ENCODE peak calls at places on chromosome 3, in five cellular contexts. L, N, E, B and D are unnamed samples.

GRCh38 chr3:98809561-98809960 is 46.4 kb downstream of the ST3GAL6 start:
- DNase-seq in L (no peak), N (no peak), E (no peak), B (no peak), D (no peak)

GRCh38 chr3:53072653-53073552 is 27.0 kb upstream of the SFMBT1 start:
- DNase-seq in L (peak), N (no peak), E (peak), B (peak), D (peak)

GRCh38 chr3:127152676-127153505 is 40.0 kb upstream of the PRR23E start:
- DNase-seq in L (no peak), N (no peak), E (no peak), B (peak), D (no peak)

GRCh38 chr3:38130631-38131065 is 6.3 kb downstream of the ACAA1 start:
- DNase-seq in L (no peak), N (no peak), E (no peak), B (no peak), D (no peak)

GRCh38 chr3:197463279-197463678 is 92.5 kb downstream of the BDH1 start:
- DNase-seq in L (no peak), N (no peak), E (no peak), B (no peak), D (no peak)

GRCh38 chr3:46915297-46915822 is 37.8 kb downstream of the PTH1R start:
- DNase-seq in L (no peak), N (no peak), E (no peak), B (no peak), D (no peak)

GRCh38 chr3:157089455-157090221 is 70.3 kb downstream of the CCNL1 start:
- DNase-seq in L (no peak), N (no peak), E (no peak), B (no peak), D (no peak)

GRCh38 chr3:139564290-139564861 is 24.8 kb upstream of the RBP1 start:
- DNase-seq in L (peak), N (no peak), E (peak), B (peak), D (no peak)

GRCh38 chr3:152321806-152322377 is 53.2 kb downstream of the MBNL1 start:
- DNase-seq in L (no peak), N (no peak), E (no peak), B (no peak), D (no peak)

GRCh38 chr3:159191454-159191853 is 389.6 kb downstream of the MFSD1 start:
- DNase-seq in L (no peak), N (peak), E (no peak), B (no peak), D (no peak)

GRCh38 chr3:157132936-157133335 is 27.0 kb downstream of the CCNL1 start:
- DNase-seq in L (no peak), N (no peak), E (no peak), B (no peak), D (no peak)

GRCh38 chr3:126113733-126114132 is 29.8 kb upstream of the SLC41A3 start:
- DNase-seq in L (peak), N (no peak), E (peak), B (peak), D (peak)

GRCh38 chr3:130699765-130700164 is 46.9 kb downstream of the PIK3R4 start:
- DNase-seq in L (peak), N (no peak), E (no peak), B (no peak), D (no peak)

GRCh38 chr3:71395470-71395869 is 188.1 kb downstream of the FOXP1 start:
- DNase-seq in L (no peak), N (no peak), E (no peak), B (no peak), D (no peak)

GRCh38 chr3:3065876-3066275 is 44.3 kb downstream of the IL5RA start:
- DNase-seq in L (no peak), N (no peak), E (no peak), B (no peak), D (no peak)

GRCh38 chr3:31968391-31968926 is 12.6 kb downstream of the OSBPL10 start:
- DNase-seq in L (no peak), N (peak), E (no peak), B (no peak), D (no peak)

GRCh38 chr3:19199131-19199530 is 50.8 kb downstream of the KCNH8 start:
- DNase-seq in L (no peak), N (no peak), E (no peak), B (no peak), D (no peak)

GRCh38 chr3:154758109-154758868 is 321.8 kb upstream of the MME start:
- DNase-seq in L (no peak), N (peak), E (no peak), B (no peak), D (no peak)

GRCh38 chr3:140758791-140759444 is 81.1 kb downstream of the TRIM42 start:
- DNase-seq in L (no peak), N (no peak), E (no peak), B (no peak), D (no peak)

GRCh38 chr3:25454411-25454927 is 26.4 kb downstream of the RARB start:
- DNase-seq in L (peak), N (peak), E (no peak), B (no peak), D (no peak)

GRCh38 chr3:144041960-144042556 is 70.4 kb downstream of the DIPK2A start:
- DNase-seq in L (no peak), N (no peak), E (no peak), B (no peak), D (no peak)

GRCh38 chr3:58049143-58049785 is 41.0 kb downstream of the FLNB start:
- DNase-seq in L (no peak), N (no peak), E (no peak), B (peak), D (peak)

GRCh38 chr3:134527037-134527436 is 41.2 kb downstream of the CEP63 start:
- DNase-seq in L (peak), N (no peak), E (peak), B (peak), D (peak)

GRCh38 chr3:15462451-15462850 is 35.1 kb downstream of the EAF1 start:
- DNase-seq in L (no peak), N (no peak), E (no peak), B (no peak), D (no peak)

GRCh38 chr3:42750834-42751233 is 22.2 kb downstream of the CCDC13 start:
- DNase-seq in L (no peak), N (no peak), E (no peak), B (peak), D (no peak)

GRCh38 chr3:172156309-172156998 is 117.1 kb downstream of the FNDC3B start:
- DNase-seq in L (no peak), N (no peak), E (no peak), B (peak), D (no peak)

GRCh38 chr3:195906865-195907729 is 1.3 kb downstream of the TNK2 start:
- DNase-seq in L (peak), N (no peak), E (no peak), B (peak), D (no peak)

GRCh38 chr3:5217824-5218595 is 30.5 kb downstream of the EDEM1 start:
- DNase-seq in L (no peak), N (no peak), E (no peak), B (no peak), D (no peak)

GRCh38 chr3:71372369-71372768 is 211.2 kb downstream of the FOXP1 start:
- DNase-seq in L (no peak), N (no peak), E (no peak), B (no peak), D (no peak)

GRCh38 chr3:70090322-70090913 is 90.9 kb downstream of the SAMMSON start:
- DNase-seq in L (no peak), N (no peak), E (no peak), B (no peak), D (no peak)
- TF ChIP-seq CTCF in L (peak), N (peak), E (peak), B (peak), D (peak)

DNA sequence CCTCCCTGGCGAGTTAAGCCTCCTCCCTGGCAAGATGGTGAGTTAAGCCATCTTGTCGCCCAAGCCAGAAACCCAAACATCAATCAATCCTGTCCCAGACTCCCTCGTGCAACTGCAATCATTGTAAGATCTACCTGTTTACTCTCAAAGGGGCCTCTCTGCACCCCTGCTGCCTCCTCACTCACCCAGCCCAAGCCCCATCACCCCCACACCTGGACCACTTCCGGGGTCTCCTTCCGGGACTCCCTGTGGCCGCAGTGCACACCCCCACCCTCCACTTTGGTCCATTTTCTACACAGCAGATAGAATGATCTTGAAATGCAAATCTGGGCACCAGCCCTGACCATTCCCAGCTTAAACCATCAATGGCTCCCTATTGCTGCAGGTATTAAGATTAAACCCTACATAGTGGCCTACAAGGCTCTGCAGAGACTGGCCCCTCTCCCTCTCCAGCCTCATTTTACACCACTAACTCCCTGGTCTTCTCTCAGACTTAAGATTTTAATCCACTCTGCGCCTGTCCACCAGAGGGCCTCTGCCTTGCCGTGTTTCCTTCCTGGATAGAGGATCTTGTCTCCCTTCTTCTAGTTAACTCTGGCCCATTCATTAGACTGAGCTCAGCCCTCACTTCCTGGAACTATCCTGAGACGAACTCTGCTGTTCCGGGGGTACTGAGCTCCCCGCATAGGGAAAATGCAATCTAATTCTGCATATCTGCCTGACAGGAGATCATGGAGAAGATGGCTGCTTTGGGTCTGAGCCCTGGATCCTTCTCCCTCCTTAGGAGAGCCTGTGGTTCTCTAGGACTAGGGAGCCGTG is 41.9 kb upstream of the SLC6A1 start:
- DNase-seq in L (no peak), N (no peak), E (peak), B (peak), D (peak)
- TF ChIP-seq CTCF in L (peak), N (peak), E (peak), B (peak), D (peak)

GRCh38 chr3:177191108-177191779 is 6.0 kb downstream of the TBL1XR1 start:
- DNase-seq in L (no peak), N (no peak), E (no peak), B (no peak), D (no peak)
- TF ChIP-seq CTCF in L (no peak), N (no peak), E (no peak), B (no peak), D (no peak)

DNA sequence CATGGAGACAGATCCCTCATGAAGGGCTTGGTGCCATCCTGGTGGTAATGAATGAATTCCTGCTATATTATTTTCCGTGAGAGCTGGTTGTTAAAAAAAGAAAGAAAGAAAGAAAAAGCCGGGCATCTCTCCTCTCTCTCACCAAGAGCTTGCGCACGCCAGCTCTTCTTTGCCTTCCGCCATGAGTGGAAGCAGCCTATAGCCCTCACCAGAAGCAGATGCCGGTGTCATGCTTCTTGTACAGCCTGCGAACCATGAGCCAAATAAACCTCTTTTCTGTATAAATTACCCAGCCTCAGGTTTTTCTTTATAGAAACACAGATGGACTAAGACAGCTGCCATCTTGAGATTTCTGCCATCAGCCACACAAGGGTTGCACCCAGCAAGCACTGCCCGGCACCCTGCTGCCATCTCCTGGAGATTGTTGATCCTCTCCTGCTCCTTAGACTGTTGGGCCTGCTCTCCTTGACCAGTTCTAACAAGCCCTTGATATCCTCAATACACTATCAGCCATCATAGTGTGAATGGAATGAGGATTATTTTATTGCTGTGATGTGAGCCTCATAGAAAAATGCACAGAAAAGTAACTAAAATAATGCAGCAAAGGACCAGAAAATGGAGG is 3.5 kb upstream of the AHSG start:
- DNase-seq in L (peak), N (no peak), E (no peak), B (no peak), D (no peak)
- TF ChIP-seq CTCF in L (peak), N (peak), E (no peak), B (peak), D (no peak)

GRCh38 chr3:94308767-94309166 is 245.9 kb downstream of the NSUN3 start:
- DNase-seq in L (no peak), N (no peak), E (no peak), B (no peak), D (no peak)
- TF ChIP-seq CTCF in L (peak), N (peak), E (peak), B (peak), D (no peak)

DNA sequence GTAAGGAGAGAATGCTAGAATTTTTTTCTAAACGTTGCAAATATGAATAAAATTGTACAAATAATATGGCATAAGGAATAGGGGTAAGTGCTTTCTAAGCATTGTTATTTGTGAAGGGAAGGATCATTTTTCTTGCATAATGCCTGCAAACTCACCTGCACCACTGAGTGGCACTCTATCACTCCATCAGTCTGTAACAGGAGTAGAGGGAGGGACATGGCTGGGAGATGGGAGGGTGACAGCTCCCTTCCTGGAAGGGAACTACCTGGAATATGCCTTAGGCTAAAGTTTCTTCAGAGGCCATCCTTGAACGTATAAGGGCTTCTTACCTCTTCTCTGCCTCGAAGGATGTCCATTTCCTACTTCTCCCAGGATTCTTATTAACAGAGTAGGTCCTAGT is 3.0 kb downstream of the NAALADL2 start:
- DNase-seq in L (peak), N (no peak), E (peak), B (peak), D (no peak)
- TF ChIP-seq CTCF in L (peak), N (no peak), E (no peak), B (peak), D (no peak)

GRCh38 chr3:118884748-118885206 is 149.9 kb downstream of the IGSF11 start:
- DNase-seq in L (peak), N (no peak), E (peak), B (peak), D (peak)
- TF ChIP-seq CTCF in L (peak), N (peak), E (peak), B (peak), D (peak)